ENCODE peak calls at places on chromosomes 3 and 15, in nine cellular contexts. K is heart right ventricle, D is psoas muscle, Z is tibial nerve, N is A549, I is PC-3, Y is fibroblast of lung, L is adrenal gland, A is colonic mucosa. R is an unnamed sample.
A peak's percentile ranks its signal among the peaks of the same experiment; 100 is the strongest.

GRCh38 chr3:13546667-13547171 is 2.2 kb upstream of the FBLN2 start:
- DNase-seq in K (peak; percentile 57), D (peak; percentile 45), Z (no peak), N (no peak), I (no peak), Y (peak; percentile 81), L (no peak), A (no peak), R (no peak)

GRCh38 chr3:134211797-134212196 is 38.9 kb downstream of the RYK start:
- DNase-seq in K (peak; percentile 26), D (no peak), Z (no peak), N (peak; percentile 10), I (peak; percentile 59), Y (peak; percentile 56), L (peak; percentile 66), A (no peak), R (no peak)

GRCh38 chr3:177168431-177168830 is 28.9 kb downstream of the TBL1XR1 start:
- DNase-seq in K (no peak), D (no peak), Z (no peak), N (no peak), I (no peak), Y (no peak), L (no peak), A (no peak), R (no peak)

GRCh38 chr3:42680256-42680655 is 5.1 kb upstream of the KLHL40 start:
- DNase-seq in K (no peak), D (no peak), Z (no peak), N (no peak), I (no peak), Y (peak; percentile 70), L (no peak), A (no peak), R (no peak)

GRCh38 chr3:291028-291427 is 94.5 kb downstream of the CHL1 start:
- DNase-seq in K (no peak), D (no peak), Z (no peak), N (no peak), I (no peak), Y (no peak), L (no peak), A (no peak), R (no peak)

GRCh38 chr15:55846108-55846707 is 103.3 kb upstream of the PRTG start:
- DNase-seq in K (no peak), D (no peak), Z (peak; percentile 96), N (peak; percentile 71), I (peak; percentile 84), Y (peak; percentile 67), L (peak; percentile 60), A (peak; percentile 72), R (no peak)

GRCh38 chr3:143203848-143204247 is 84.3 kb downstream of the CHST2 start:
- DNase-seq in K (no peak), D (no peak), Z (no peak), N (no peak), I (peak; percentile 45), Y (peak; percentile 68), L (no peak), A (no peak), R (no peak)

GRCh38 chr3:12194209-12194608 is 35.5 kb upstream of the TIMP4 start:
- DNase-seq in K (no peak), D (no peak), Z (peak; percentile 33), N (no peak), I (peak; percentile 88), Y (peak; percentile 93), L (no peak), A (no peak), R (no peak)

GRCh38 chr15:98384328-98385029 is 263.9 kb upstream of the IGF1R start:
- DNase-seq in K (no peak), D (peak; percentile 66), Z (no peak), N (no peak), I (no peak), Y (no peak), L (no peak), A (no peak), R (no peak)

GRCh38 chr15:31295660-31296059 is 31.0 kb upstream of the KLF13 start:
- DNase-seq in K (no peak), D (no peak), Z (no peak), N (no peak), I (no peak), Y (no peak), L (peak; percentile 17), A (no peak), R (peak; percentile 47)

GRCh38 chr3:112579232-112579631 is 17.4 kb downstream of the SLC35A5 start:
- DNase-seq in K (no peak), D (no peak), Z (no peak), N (no peak), I (no peak), Y (no peak), L (no peak), A (no peak), R (no peak)

GRCh38 chr3:45684327-45684892 is 4.8 kb upstream of the SACM1L start:
- DNase-seq in K (no peak), D (no peak), Z (no peak), N (no peak), I (no peak), Y (peak; percentile 41), L (no peak), A (no peak), R (no peak)

GRCh38 chr3:119294402-119294888 is 262 bp downstream of the ARHGAP31 start:
- DNase-seq in K (peak; percentile 67), D (peak; percentile 71), Z (peak; percentile 45), N (peak; percentile 37), I (no peak), Y (no peak), L (peak; percentile 63), A (peak; percentile 64), R (peak; percentile 77)

GRCh38 chr3:47261301-47261700 is 21.3 kb downstream of the KIF9 start:
- DNase-seq in K (no peak), D (no peak), Z (no peak), N (no peak), I (peak; percentile 43), Y (no peak), L (no peak), A (no peak), R (no peak)

GRCh38 chr3:170012683-170013400 is 25.0 kb upstream of the GPR160 start:
- DNase-seq in K (no peak), D (no peak), Z (no peak), N (no peak), I (no peak), Y (no peak), L (no peak), A (peak; percentile 36), R (no peak)

GRCh38 chr15:65069179-65069578 is 1.4 kb upstream of the RASL12 start:
- DNase-seq in K (no peak), D (no peak), Z (no peak), N (no peak), I (no peak), Y (peak; percentile 95), L (no peak), A (peak; percentile 53), R (no peak)

GRCh38 chr3:36992806-36993325 is at the start of gene EPM2AIP1:
- DNase-seq in K (peak; percentile 92), D (peak; percentile 98), Z (no peak), N (peak; percentile 100), I (no peak), Y (no peak), L (no peak), A (no peak), R (no peak)
- TF ChIP-seq CTCF in K (peak; percentile 40), D (peak; percentile 41), Z (peak; percentile 48), N (no peak), I (peak; percentile 34), Y (peak; percentile 24), L (peak; percentile 31), A (no peak), R (peak; percentile 49)

DNA sequence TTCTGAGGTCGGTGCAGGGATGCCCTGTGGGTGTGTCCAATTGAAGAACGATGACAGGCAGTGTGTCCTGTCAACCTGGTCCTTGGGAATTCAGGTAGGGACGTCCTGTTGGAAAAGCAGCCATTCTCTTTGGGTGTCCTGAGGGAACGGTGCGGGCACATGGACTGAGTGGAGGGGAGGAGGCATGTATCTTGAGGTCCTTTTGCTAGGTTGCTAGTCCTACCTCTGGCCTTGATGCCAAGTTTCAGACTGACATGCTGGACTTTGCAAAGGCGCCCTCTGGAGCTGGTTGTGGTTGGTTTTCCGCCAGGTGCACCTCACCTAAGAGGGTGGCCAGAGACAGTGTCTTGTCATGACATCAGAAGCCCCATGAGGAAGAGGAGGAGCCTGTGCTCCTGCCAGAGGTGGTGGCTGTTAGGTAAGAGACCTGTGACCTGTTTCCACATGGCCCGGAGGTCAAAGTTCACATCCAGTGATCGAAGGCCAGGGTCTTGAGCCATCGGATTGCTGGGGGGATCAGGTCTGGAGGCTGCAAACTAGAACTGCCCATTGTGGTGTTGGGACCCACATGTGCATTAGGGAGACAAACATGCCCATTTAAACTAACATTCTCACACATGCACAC is 106.3 kb downstream of the SNRPN start:
- DNase-seq in K (no peak), D (no peak), Z (no peak), N (no peak), I (no peak), Y (no peak), L (peak; percentile 46), A (no peak), R (no peak)
- H3K4me3 ChIP-seq in K (no peak overlapping the region), D (no peak overlapping the region), Z (no peak overlapping the region), N (no peak overlapping the region), I (no peak overlapping the region), Y (no peak overlapping the region), L (no peak overlapping the region), A (no peak overlapping the region), R (no peak overlapping the region)

DNA sequence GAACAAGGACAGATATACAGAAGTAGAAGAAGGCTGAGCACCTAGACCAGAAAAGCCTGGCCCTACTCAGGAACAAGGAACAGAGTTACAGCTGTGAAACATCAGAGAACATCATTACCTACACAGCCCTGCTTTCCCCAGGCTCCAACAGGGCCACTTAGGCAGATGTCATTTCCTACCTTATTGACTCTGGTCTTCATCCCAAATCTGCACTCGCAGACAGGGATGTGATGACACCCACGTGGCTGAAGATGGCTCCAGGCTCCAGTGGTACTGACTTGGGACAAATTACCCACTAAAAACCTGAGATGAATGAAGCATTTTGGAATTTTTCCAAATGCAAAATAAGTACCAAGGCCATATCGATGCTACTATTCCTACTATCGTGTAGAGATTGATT is 18.0 kb upstream of the SSUH2 start:
- DNase-seq in K (no peak), D (no peak), Z (no peak), N (no peak), I (no peak), Y (no peak), L (peak; percentile 59), A (no peak), R (no peak)
- H3K4me1 ChIP-seq in K (peaks cover 25% of the 10 kb centered on the region), D (peaks cover 21% of the 10 kb centered on the region), Z (peaks cover 7% of the 10 kb centered on the region), N (peaks cover 29% of the 10 kb centered on the region), I (peaks cover 14% of the 10 kb centered on the region), Y (no peaks in the 10 kb centered on the region), L (no peaks in the 10 kb centered on the region), A (no peaks in the 10 kb centered on the region), R (no peaks in the 10 kb centered on the region)

GRCh38 chr3:82276992-82277391 is 515.5 kb upstream of the GBE1 start:
- DNase-seq in K (no peak), D (no peak), Z (no peak), N (no peak), I (no peak), Y (no peak), L (no peak), A (no peak), R (no peak)

GRCh38 chr3:82281205-82281604 is 519.8 kb upstream of the GBE1 start:
- DNase-seq in K (no peak), D (no peak), Z (no peak), N (no peak), I (peak; percentile 61), Y (peak; percentile 18), L (no peak), A (no peak), R (no peak)
- TF ChIP-seq CTCF in K (no peak), D (no peak), Z (no peak), N (no peak), I (no peak), Y (no peak), L (no peak), A (no peak), R (no peak)